ENCODE peak calls at places on chromosomes 13 and 19, in five cellular contexts. B is GM03348, O is NCI-H2029 treated with DMSO at 0.1 percent for 48 hours, N is AG09309, S is heart right ventricle. H is an unnamed sample.

GRCh38 chr19:4472174-4472974 is at the start of gene HDGFL2:
- DNase-seq in B (no peak), O (no peak), N (no peak), S (no peak), H (peak; percentile 41)

GRCh38 chr13:40666905-40667621 is 622 bp upstream of the FOXO1 start:
- DNase-seq in B (peak; percentile 84), O (no peak), N (no peak), S (peak; percentile 35), H (peak; percentile 67)

GRCh38 chr13:114264886-114265611 is 16.4 kb upstream of the UPF3A start:
- DNase-seq in B (peak; percentile 72), O (no peak), N (peak; percentile 44), S (no peak), H (no peak)

GRCh38 chr13:29999492-30000372 is 149.3 kb upstream of the UBL3 start:
- DNase-seq in B (no peak), O (no peak), N (no peak), S (no peak), H (no peak)

GRCh38 chr13:112643759-112644459 is 45.9 kb upstream of the ATP11A start:
- DNase-seq in B (no peak), O (peak; percentile 45), N (no peak), S (no peak), H (no peak)

GRCh38 chr19:43469160-43469480 is 3.7 kb upstream of the LYPD3 start:
- DNase-seq in B (no peak), O (no peak), N (no peak), S (no peak), H (no peak)

GRCh38 chr19:43755256-43755801 is 567 bp upstream of the SMG9 start:
- DNase-seq in B (peak; percentile 88), O (peak; percentile 83), N (no peak), S (peak; percentile 86), H (peak; percentile 89)

GRCh38 chr19:38274734-38275133 is 10.4 kb downstream of the SPINT2 start:
- DNase-seq in B (no peak), O (peak; percentile 65), N (no peak), S (peak; percentile 71), H (no peak)

GRCh38 chr19:34165295-34165738 is 7.0 kb upstream of the LSM14A start:
- DNase-seq in B (no peak), O (no peak), N (no peak), S (no peak), H (no peak)

GRCh38 chr19:6209680-6210079 is 70.1 kb downstream of the MLLT1 start:
- DNase-seq in B (no peak), O (no peak), N (no peak), S (no peak), H (no peak)

GRCh38 chr13:30971575-30971974 is 39.1 kb downstream of the TEX26 start:
- DNase-seq in B (peak; percentile 33), O (no peak), N (no peak), S (no peak), H (no peak)

GRCh38 chr13:67186985-67187569 is 43.1 kb downstream of the PCDH9 start:
- DNase-seq in B (no peak), O (no peak), N (no peak), S (no peak), H (no peak)

GRCh38 chr13:21849323-21849722 is 178.4 kb downstream of the FGF9 start:
- DNase-seq in B (peak; percentile 62), O (no peak), N (no peak), S (no peak), H (no peak)

GRCh38 chr13:65347420-65348030 is 1882.6 kb downstream of the PCDH9 start:
- DNase-seq in B (no peak), O (no peak), N (no peak), S (no peak), H (no peak)

GRCh38 chr13:78978381-78978998 is 319.5 kb upstream of the OBI1 start:
- DNase-seq in B (peak; percentile 63), O (peak; percentile 27), N (peak; percentile 17), S (peak; percentile 47), H (no peak)

GRCh38 chr13:44951184-44951583 is 38.1 kb downstream of the NUFIP1 start:
- DNase-seq in B (no peak), O (no peak), N (no peak), S (no peak), H (no peak)

GRCh38 chr13:21364357-21364756 is 94.7 kb downstream of the ZDHHC20 start:
- DNase-seq in B (no peak), O (no peak), N (no peak), S (no peak), H (no peak)

GRCh38 chr19:11377237-11377636 is 2.8 kb downstream of the SWSAP1 start:
- DNase-seq in B (peak; percentile 73), O (no peak), N (peak; percentile 73), S (no peak), H (no peak)

GRCh38 chr19:15316498-15316897 is 15.8 kb downstream of the BRD4 start:
- DNase-seq in B (no peak), O (no peak), N (no peak), S (no peak), H (no peak)

GRCh38 chr13:95494082-95494681 is 58.3 kb upstream of the CLDN10 start:
- DNase-seq in B (peak; percentile 74), O (peak; percentile 35), N (peak; percentile 28), S (peak; percentile 16), H (no peak)

GRCh38 chr13:82259284-82259683 is 1623.0 kb downstream of the SLITRK1 start:
- DNase-seq in B (no peak), O (no peak), N (no peak), S (no peak), H (no peak)

GRCh38 chr19:6706633-6706958 is 13.9 kb downstream of the C3 start:
- DNase-seq in B (no peak), O (no peak), N (no peak), S (no peak), H (no peak)

GRCh38 chr19:10334340-10335148 is 1.2 kb upstream of the RAVER1 start:
- DNase-seq in B (peak; percentile 96), O (peak; percentile 37), N (peak; percentile 76), S (peak; percentile 96), H (peak; percentile 96)

GRCh38 chr13:71408416-71408815 is 458.6 kb downstream of the DACH1 start:
- DNase-seq in B (no peak), O (no peak), N (no peak), S (no peak), H (no peak)

GRCh38 chr13:79547821-79548220 is 66.9 kb downstream of the NDFIP2 start:
- DNase-seq in B (no peak), O (no peak), N (no peak), S (no peak), H (no peak)

GRCh38 chr19:47438793-47439220 is 19.5 kb upstream of the MEIS3 start:
- DNase-seq in B (no peak), O (no peak), N (no peak), S (no peak), H (no peak)

GRCh38 chr13:52454459-52454824 is 836 bp upstream of the CKAP2 start:
- DNase-seq in B (no peak), O (no peak), N (no peak), S (no peak), H (no peak)

GRCh38 chr19:15108145-15108844 is 1.1 kb downstream of the SYDE1 start:
- DNase-seq in B (peak; percentile 48), O (no peak), N (no peak), S (no peak), H (no peak)

GRCh38 chr13:57630661-57631606 is 610 bp upstream of the PCDH17 start:
- DNase-seq in B (peak; percentile 14), O (no peak), N (no peak), S (peak; percentile 24), H (no peak)

GRCh38 chr19:56832352-56832928 is 8.1 kb downstream of the PEG3 start:
- DNase-seq in B (no peak), O (no peak), N (no peak), S (no peak), H (no peak)

GRCh38 chr13:21234537-21234936 is 58.1 kb downstream of the MRPL57 start:
- DNase-seq in B (no peak), O (no peak), N (no peak), S (peak; percentile 16), H (no peak)

GRCh38 chr19:335486-336066 is 9.0 kb downstream of the MIER2 start:
- DNase-seq in B (no peak), O (no peak), N (no peak), S (no peak), H (no peak)

GRCh38 chr13:22740264-22740663 is 440.5 kb upstream of the SGCG start:
- DNase-seq in B (no peak), O (no peak), N (no peak), S (no peak), H (no peak)